ENCODE peak calls at places on chromosomes 16 and 17, in four cellular contexts. K, I, F and W are unnamed samples.

GRCh38 chr17:31654936-31655335 is 204.1 kb downstream of the COPRS start:
- DNase-seq in K (peak; percentile 12), I (peak; percentile 35), F (no peak), W (no peak)

GRCh38 chr16:89570342-89570923 is 5.1 kb upstream of the CPNE7 start:
- DNase-seq in K (no peak), I (no peak), F (no peak), W (no peak)

GRCh38 chr17:39808409-39808997 is 55.6 kb downstream of the IKZF3 start:
- DNase-seq in K (no peak), I (no peak), F (no peak), W (no peak)

GRCh38 chr16:58464047-58464915 is 35.7 kb upstream of the NDRG4 start:
- DNase-seq in K (no peak), I (no peak), F (peak; percentile 72), W (no peak)

GRCh38 chr17:42387221-42387657 is 1.0 kb downstream of the STAT3 start:
- DNase-seq in K (peak; percentile 74), I (no peak), F (no peak), W (no peak)

GRCh38 chr17:38748329-38749221 is at the start of gene PCGF2:
- DNase-seq in K (peak; percentile 89), I (peak; percentile 98), F (peak; percentile 93), W (peak; percentile 98)

GRCh38 chr16:85670840-85671239 is 17.9 kb downstream of the GINS2 start:
- DNase-seq in K (no peak), I (no peak), F (no peak), W (no peak)

GRCh38 chr17:44086364-44087311 is 16.1 kb downstream of the G6PC3 start:
- DNase-seq in K (peak; percentile 98), I (peak; percentile 97), F (no peak), W (peak; percentile 89)

GRCh38 chr16:28502290-28502689 is 4.3 kb downstream of the IL27 start:
- DNase-seq in K (no peak), I (no peak), F (no peak), W (no peak)
- H4K8ac ChIP-seq in K (no peak overlapping the region), I (no peak overlapping the region), F (no peak overlapping the region), W (no peak overlapping the region)

DNA sequence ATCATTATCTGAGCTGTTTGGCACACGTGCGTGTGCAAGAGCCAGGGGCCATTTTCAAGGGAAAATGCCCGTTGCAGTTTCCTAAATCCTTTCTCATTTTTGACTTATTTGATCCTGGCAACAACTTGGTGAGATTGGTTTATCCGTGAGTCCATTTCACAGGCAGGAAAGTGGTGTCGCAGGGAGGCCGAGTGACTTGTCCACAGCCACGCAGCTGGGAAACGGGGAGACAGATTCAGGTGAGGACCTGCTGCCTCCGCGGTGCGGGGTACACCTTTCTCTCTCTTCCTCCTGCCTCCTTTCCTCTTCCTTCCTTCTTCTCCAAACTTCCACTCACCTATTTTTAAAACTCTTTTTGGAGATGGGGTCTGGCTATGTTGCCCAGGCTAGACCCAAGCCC is 46.3 kb upstream of the ZCCHC14 start:
- DNase-seq in K (no peak), I (no peak), F (no peak), W (no peak)
- H2AK5ac ChIP-seq in K (no peak overlapping the region), I (no peak overlapping the region), F (no peak overlapping the region), W (no peak overlapping the region)

GRCh38 chr16:31242197-31242596 is 17.6 kb upstream of the ITGAM start:
- DNase-seq in K (peak; percentile 4), I (no peak), F (no peak), W (no peak)

GRCh38 chr16:31248344-31248743 is 11.4 kb upstream of the ITGAM start:
- DNase-seq in K (no peak), I (no peak), F (no peak), W (no peak)

GRCh38 chr16:31243734-31244670 is 15.8 kb upstream of the ITGAM start:
- DNase-seq in K (no peak), I (peak; percentile 82), F (no peak), W (no peak)

GRCh38 chr16:31250782-31251384 is 8.9 kb upstream of the ITGAM start:
- DNase-seq in K (no peak), I (no peak), F (no peak), W (no peak)

GRCh38 chr16:31246296-31246695 is 13.5 kb upstream of the ITGAM start:
- DNase-seq in K (no peak), I (no peak), F (no peak), W (no peak)
- H3K56ac ChIP-seq in K (no peak overlapping the region), I (no peak overlapping the region), F (no peak overlapping the region), W (no peak overlapping the region)

DNA sequence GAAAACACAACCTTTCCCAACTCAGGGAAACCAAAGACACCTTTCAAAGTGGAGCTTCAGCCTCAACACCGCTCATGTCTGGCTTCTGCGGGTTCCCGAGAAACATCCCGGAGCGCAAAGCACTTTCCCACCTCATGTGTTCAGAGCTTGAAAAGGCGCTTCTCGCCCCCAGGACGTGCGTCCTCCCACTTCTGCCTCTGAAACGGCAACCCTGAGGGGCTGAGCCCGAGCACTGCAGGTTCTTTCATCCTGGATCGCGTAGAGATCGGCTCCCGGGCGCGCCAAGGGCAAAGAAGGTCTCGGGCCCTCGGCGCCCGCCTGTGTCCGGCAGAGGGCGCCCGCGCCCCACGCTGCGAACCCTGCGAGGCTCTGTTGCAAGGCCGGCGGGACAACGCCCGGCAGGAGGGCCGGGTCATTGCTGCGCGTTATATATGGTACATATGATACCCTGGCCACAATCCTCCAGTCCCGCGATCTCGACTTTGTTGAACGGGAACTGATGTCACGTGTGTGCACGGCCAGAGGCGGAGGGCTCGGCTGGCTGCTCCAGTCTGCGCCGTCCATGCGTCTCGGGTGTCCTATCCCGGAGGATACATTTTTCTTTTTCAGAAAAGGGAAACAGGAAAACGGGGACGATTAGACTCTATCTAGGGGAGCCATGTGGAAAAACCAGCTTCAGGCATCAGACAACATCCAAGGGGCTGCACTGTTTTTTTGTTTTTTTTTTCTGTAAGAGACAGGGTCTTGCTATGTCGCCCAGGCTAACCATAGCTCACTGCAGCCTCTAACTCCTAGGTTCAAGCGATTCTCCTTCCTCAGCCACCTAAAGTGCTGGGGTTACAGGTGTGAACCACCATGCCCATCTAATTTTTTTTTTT is 19.1 kb downstream of the COQ7 start:
- DNase-seq in K (peak; percentile 91), I (peak; percentile 87), F (peak; percentile 96), W (peak; percentile 87)
- H4K8ac ChIP-seq in K (peak overlapping the region; percentile 23), I (no peak overlapping the region), F (peak overlapping the region; percentile 87), W (no peak overlapping the region)

GRCh38 chr16:31219154-31219741 is 2.3 kb upstream of the PYDC1 start:
- DNase-seq in K (no peak), I (no peak), F (no peak), W (no peak)
- H2AK5ac ChIP-seq in K (no peak overlapping the region), I (no peak overlapping the region), F (no peak overlapping the region), W (no peak overlapping the region)

GRCh38 chr17:37111329-37111728 is 162.6 kb downstream of the AATF start:
- DNase-seq in K (no peak), I (no peak), F (no peak), W (no peak)
- H3K56ac ChIP-seq in K (no peak overlapping the region), I (peak overlapping the region; percentile 22), F (no peak overlapping the region), W (no peak overlapping the region)